ENCODE peak calls at places on chromosomes 2 and 18, in five cellular contexts. One of them, this sample, is unnamed.

GRCh38 chr2:168649562-168649961 is 152.9 kb upstream of the NOSTRIN start:
- DNase-seq in HCT116: no peak
- DNase-seq in HepG2: no peak
- DNase-seq in GM12878: no peak
- DNase-seq in K562: no peak
- DNase-seq in this sample: no peak

GRCh38 chr2:165161510-165161909 is 42.3 kb downstream of the SCN3A start:
- DNase-seq in K562: no peak
- DNase-seq in GM12878: no peak
- DNase-seq in HepG2: no peak
- DNase-seq in HCT116: no peak
- DNase-seq in this sample: no peak

GRCh38 chr2:174729797-174730529 is 34.3 kb downstream of the CHRNA1 start:
- DNase-seq in HepG2: no peak
- DNase-seq in HCT116: no peak
- DNase-seq in K562: no peak
- DNase-seq in GM12878: no peak
- DNase-seq in this sample: no peak

GRCh38 chr2:231925303-231926179 is 655 bp downstream of the NPPC start:
- DNase-seq in HepG2: peak; percentile 73
- DNase-seq in K562: peak; percentile 81
- DNase-seq in GM12878: no peak
- DNase-seq in HCT116: peak; percentile 47
- DNase-seq in this sample: peak; percentile 77

GRCh38 chr2:165874445-165875039 is 79.0 kb downstream of the TTC21B start:
- DNase-seq in HCT116: peak; percentile 28
- DNase-seq in HepG2: peak; percentile 72
- DNase-seq in GM12878: peak; percentile 36
- DNase-seq in K562: peak; percentile 22
- DNase-seq in this sample: peak; percentile 36

GRCh38 chr2:98043101-98043500 is 43.9 kb upstream of the VWA3B start:
- DNase-seq in HepG2: no peak
- DNase-seq in K562: no peak
- DNase-seq in GM12878: no peak
- DNase-seq in HCT116: no peak
- DNase-seq in this sample: no peak

GRCh38 chr2:132415256-132416079 is 1.1 kb upstream of the GPR39 start:
- DNase-seq in HepG2: no peak
- DNase-seq in K562: no peak
- DNase-seq in GM12878: no peak
- DNase-seq in HCT116: no peak
- DNase-seq in this sample: no peak

GRCh38 chr2:159083601-159084000 is 115.2 kb downstream of the TANC1 start:
- DNase-seq in K562: no peak
- DNase-seq in HepG2: peak; percentile 18
- DNase-seq in HCT116: no peak
- DNase-seq in GM12878: no peak
- DNase-seq in this sample: no peak

GRCh38 chr2:120509213-120509815 is 163.4 kb downstream of the INHBB start:
- DNase-seq in HCT116: no peak
- DNase-seq in GM12878: no peak
- DNase-seq in HepG2: no peak
- DNase-seq in K562: no peak
- DNase-seq in this sample: no peak

GRCh38 chr2:203328735-203329549 is 748 bp downstream of the ABI2 start:
- DNase-seq in HepG2: peak; percentile 20
- DNase-seq in GM12878: no peak
- DNase-seq in HCT116: no peak
- DNase-seq in K562: peak; percentile 55
- DNase-seq in this sample: no peak

GRCh38 chr2:241867776-241868420 is 1.6 kb upstream of the RTP5 start:
- DNase-seq in K562: no peak
- DNase-seq in GM12878: no peak
- DNase-seq in HepG2: no peak
- DNase-seq in HCT116: no peak
- DNase-seq in this sample: no peak

GRCh38 chr2:179692610-179693009 is 168.8 kb downstream of the ZNF385B start:
- DNase-seq in K562: no peak
- DNase-seq in GM12878: no peak
- DNase-seq in HepG2: no peak
- DNase-seq in HCT116: no peak
- DNase-seq in this sample: no peak

GRCh38 chr2:55490554-55490953 is 29.0 kb upstream of the CFAP36 start:
- DNase-seq in HCT116: no peak
- DNase-seq in K562: peak; percentile 43
- DNase-seq in GM12878: no peak
- DNase-seq in HepG2: peak; percentile 65
- DNase-seq in this sample: no peak

GRCh38 chr2:42359894-42360483 is 1.0 kb downstream of the COX7A2L start:
- DNase-seq in K562: peak; percentile 45
- DNase-seq in HepG2: no peak
- DNase-seq in GM12878: no peak
- DNase-seq in HCT116: no peak
- DNase-seq in this sample: no peak

GRCh38 chr2:151614606-151615306 is 119.5 kb downstream of the NEB start:
- DNase-seq in HCT116: no peak
- DNase-seq in HepG2: no peak
- DNase-seq in GM12878: no peak
- DNase-seq in K562: no peak
- DNase-seq in this sample: no peak

GRCh38 chr2:79855264-79856006 is 342.6 kb downstream of the CTNNA2 start:
- DNase-seq in HCT116: no peak
- DNase-seq in K562: no peak
- DNase-seq in HepG2: no peak
- DNase-seq in GM12878: no peak
- DNase-seq in this sample: peak; percentile 30

GRCh38 chr2:199310654-199311275 is 147.0 kb downstream of the SATB2 start:
- DNase-seq in GM12878: no peak
- DNase-seq in HepG2: no peak
- DNase-seq in K562: no peak
- DNase-seq in HCT116: no peak
- DNase-seq in this sample: no peak

GRCh38 chr2:128410758-128411215 is 92.1 kb upstream of the HS6ST1 start:
- DNase-seq in GM12878: no peak
- DNase-seq in HepG2: no peak
- DNase-seq in HCT116: no peak
- DNase-seq in K562: no peak
- DNase-seq in this sample: no peak

GRCh38 chr18:58908006-58908405 is 43.3 kb downstream of the ZNF532 start:
- DNase-seq in HepG2: no peak
- DNase-seq in HCT116: no peak
- DNase-seq in K562: no peak
- DNase-seq in GM12878: no peak
- DNase-seq in this sample: no peak

GRCh38 chr2:176768185-176768584 is 444.4 kb upstream of the HNRNPA3 start:
- DNase-seq in K562: no peak
- DNase-seq in HepG2: no peak
- DNase-seq in GM12878: no peak
- DNase-seq in HCT116: no peak
- DNase-seq in this sample: no peak

GRCh38 chr2:28038722-28039121 is 148.2 kb downstream of the BABAM2 start:
- DNase-seq in HepG2: no peak
- DNase-seq in HCT116: no peak
- DNase-seq in K562: no peak
- DNase-seq in GM12878: no peak
- DNase-seq in this sample: no peak

GRCh38 chr2:18404141-18404540 is 156.3 kb downstream of the RDH14 start:
- DNase-seq in K562: no peak
- DNase-seq in HepG2: no peak
- DNase-seq in GM12878: no peak
- DNase-seq in HCT116: no peak
- DNase-seq in this sample: no peak

GRCh38 chr18:23196119-23197004 is 61.1 kb downstream of the CABLES1 start:
- DNase-seq in HCT116: no peak
- DNase-seq in HepG2: no peak
- DNase-seq in K562: no peak
- DNase-seq in GM12878: no peak
- DNase-seq in this sample: no peak

GRCh38 chr18:47036298-47036874 is 965 bp upstream of the ELOA2 start:
- DNase-seq in GM12878: no peak
- DNase-seq in HepG2: peak; percentile 28
- DNase-seq in K562: peak; percentile 9
- DNase-seq in HCT116: peak; percentile 29
- DNase-seq in this sample: peak; percentile 15

DNA sequence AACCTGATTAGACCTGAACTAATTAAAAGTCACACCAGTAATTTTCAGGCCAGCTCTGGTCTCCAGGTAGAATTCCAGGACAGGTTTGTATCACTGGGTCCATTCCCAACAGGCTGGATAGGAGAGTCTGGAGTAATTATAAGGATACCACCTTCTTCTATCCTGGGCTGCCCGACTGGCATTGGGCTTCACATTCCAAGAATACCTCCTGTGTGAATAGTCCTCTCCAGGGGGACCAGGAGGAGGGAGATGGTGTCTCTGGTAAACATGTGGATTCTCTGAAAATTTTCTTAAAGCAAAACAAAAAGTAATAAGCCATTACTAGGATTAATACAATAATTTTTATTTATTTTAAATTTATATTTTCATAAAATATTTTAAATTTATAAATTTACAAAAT is 17.3 kb downstream of the DUSP11 start:
- DNase-seq in GM12878: no peak
- DNase-seq in K562: no peak
- DNase-seq in HepG2: no peak
- DNase-seq in HCT116: no peak
- DNase-seq in this sample: no peak
- TF ChIP-seq ZNF274 in GM12878: no peak
- TF ChIP-seq ZNF274 in K562: no peak
- TF ChIP-seq ZNF274 in HepG2: no peak
- TF ChIP-seq ZNF274 in HCT116: no peak
- TF ChIP-seq ZNF274 in this sample: no peak

DNA sequence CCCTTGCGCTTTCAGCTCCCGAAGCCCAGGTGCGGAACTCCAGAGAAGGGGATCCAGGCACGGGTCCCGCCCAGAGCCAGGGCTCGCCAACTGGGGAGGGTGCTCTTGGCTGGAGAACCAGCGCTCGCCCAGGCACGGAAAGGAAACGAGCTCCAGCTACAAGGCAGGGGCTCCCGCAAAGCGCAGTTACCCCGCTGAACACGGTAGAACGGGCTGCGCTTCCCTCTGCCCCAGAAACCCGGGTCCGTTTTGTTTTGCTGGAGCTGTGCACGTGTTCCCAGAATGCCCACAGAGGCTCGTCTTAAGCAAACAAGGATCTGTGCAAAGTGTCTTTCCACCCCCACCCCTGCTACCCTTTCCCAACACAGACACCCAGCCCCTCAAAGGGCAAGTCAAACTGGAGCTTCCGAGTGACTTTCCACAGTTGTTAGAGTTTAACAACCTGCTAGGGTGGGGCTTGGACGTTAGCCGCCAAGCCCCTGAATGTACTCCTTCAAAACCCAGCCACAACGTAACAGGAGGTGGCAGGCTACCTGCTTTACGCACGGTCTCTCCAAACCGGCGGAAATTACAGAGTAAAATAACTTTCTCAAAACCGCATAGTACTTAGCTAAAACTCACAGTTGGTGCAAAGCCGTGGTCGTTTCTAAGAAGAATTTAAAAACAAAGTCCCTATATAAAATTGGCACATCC is 772 bp downstream of the RNF125 start:
- DNase-seq in K562: no peak
- DNase-seq in HCT116: peak; percentile 26
- DNase-seq in GM12878: no peak
- DNase-seq in HepG2: peak; percentile 39
- DNase-seq in this sample: peak; percentile 5
- TF ChIP-seq ZNF274 in K562: no peak
- TF ChIP-seq ZNF274 in HCT116: no peak
- TF ChIP-seq ZNF274 in GM12878: no peak
- TF ChIP-seq ZNF274 in HepG2: no peak
- TF ChIP-seq ZNF274 in this sample: no peak

DNA sequence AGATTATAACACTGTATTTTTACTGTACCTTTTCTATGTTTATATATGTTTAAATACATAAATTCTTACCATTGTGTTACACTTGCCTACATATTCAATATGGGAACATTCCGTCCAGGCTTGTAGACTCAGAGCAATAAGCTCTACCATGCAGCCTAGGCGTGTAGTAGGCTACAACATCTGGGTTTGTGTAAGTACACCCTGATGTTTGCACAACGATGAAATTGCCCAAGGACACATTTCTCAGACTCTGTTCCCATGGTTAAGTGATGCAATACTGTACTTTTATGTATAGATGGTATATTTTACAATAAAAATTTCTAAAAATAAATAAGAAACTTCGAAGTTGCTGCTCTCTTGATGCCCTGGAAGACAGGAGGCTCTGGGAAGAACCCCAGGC is 38.4 kb downstream of the YPEL5 start:
- DNase-seq in K562: no peak
- DNase-seq in GM12878: no peak
- DNase-seq in HepG2: peak; percentile 43
- DNase-seq in HCT116: no peak
- DNase-seq in this sample: no peak
- TF ChIP-seq ZNF274 in K562: no peak
- TF ChIP-seq ZNF274 in GM12878: no peak
- TF ChIP-seq ZNF274 in HepG2: no peak
- TF ChIP-seq ZNF274 in HCT116: no peak
- TF ChIP-seq ZNF274 in this sample: no peak

GRCh38 chr2:57210855-57211254 is 835.8 kb upstream of the VRK2 start:
- DNase-seq in HepG2: no peak
- DNase-seq in HCT116: no peak
- DNase-seq in GM12878: no peak
- DNase-seq in K562: no peak
- DNase-seq in this sample: no peak

GRCh38 chr2:57205241-57205640 is 841.4 kb upstream of the VRK2 start:
- DNase-seq in HepG2: no peak
- DNase-seq in GM12878: no peak
- DNase-seq in K562: no peak
- DNase-seq in HCT116: no peak
- DNase-seq in this sample: no peak

GRCh38 chr2:57209799-57210198 is 836.8 kb upstream of the VRK2 start:
- DNase-seq in HepG2: no peak
- DNase-seq in GM12878: no peak
- DNase-seq in K562: no peak
- DNase-seq in HCT116: no peak
- DNase-seq in this sample: no peak

GRCh38 chr2:57204364-57204763 is 842.2 kb upstream of the VRK2 start:
- DNase-seq in HepG2: no peak
- DNase-seq in K562: no peak
- DNase-seq in GM12878: no peak
- DNase-seq in HCT116: no peak
- DNase-seq in this sample: no peak

GRCh38 chr2:57207191-57207590 is 839.4 kb upstream of the VRK2 start:
- DNase-seq in HCT116: no peak
- DNase-seq in K562: no peak
- DNase-seq in HepG2: no peak
- DNase-seq in GM12878: no peak
- DNase-seq in this sample: no peak
- TF ChIP-seq ZNF274 in HCT116: no peak
- TF ChIP-seq ZNF274 in K562: no peak
- TF ChIP-seq ZNF274 in HepG2: no peak
- TF ChIP-seq ZNF274 in GM12878: no peak
- TF ChIP-seq ZNF274 in this sample: no peak

GRCh38 chr2:196344397-196344796 is 173.0 kb upstream of the STK17B start:
- DNase-seq in K562: no peak
- DNase-seq in HepG2: no peak
- DNase-seq in HCT116: no peak
- DNase-seq in GM12878: no peak
- DNase-seq in this sample: no peak
- TF ChIP-seq ZNF274 in K562: no peak
- TF ChIP-seq ZNF274 in HepG2: no peak
- TF ChIP-seq ZNF274 in HCT116: no peak
- TF ChIP-seq ZNF274 in GM12878: no peak
- TF ChIP-seq ZNF274 in this sample: no peak

GRCh38 chr2:238906254-238906935 is 58.5 kb downstream of the TWIST2 start:
- DNase-seq in GM12878: no peak
- DNase-seq in HCT116: no peak
- DNase-seq in K562: no peak
- DNase-seq in HepG2: no peak
- DNase-seq in this sample: no peak
- TF ChIP-seq ZNF274 in GM12878: no peak
- TF ChIP-seq ZNF274 in HCT116: no peak
- TF ChIP-seq ZNF274 in K562: no peak
- TF ChIP-seq ZNF274 in HepG2: no peak
- TF ChIP-seq ZNF274 in this sample: no peak

This sample was measured in NT2/D1.